ENCODE peak calls at places on chromosomes 2 and 18, in seven cellular contexts. C, O, Z, Y, F, B and R are unnamed samples.

GRCh38 chr18:67510831-67511230 is 5.7 kb downstream of the DSEL start:
- DNase-seq in B (no peak), Z (no peak), F (no peak), Y (no peak), C (peak; percentile 33), O (no peak), R (no peak)

GRCh38 chr18:50875966-50876536 is 2.9 kb upstream of the ME2 start:
- DNase-seq in F (no peak), B (no peak), C (no peak), O (peak; percentile 38), Y (no peak), Z (peak; percentile 56), R (no peak)

GRCh38 chr18:60534539-60534938 is 162.0 kb upstream of the MC4R start:
- DNase-seq in Z (no peak), Y (no peak), C (peak; percentile 24), F (no peak), O (no peak), B (no peak), R (no peak)

GRCh38 chr2:200943527-200944120 is 19.8 kb downstream of the ORC2 start:
- DNase-seq in B (no peak), Z (no peak), Y (no peak), C (no peak), F (no peak), O (no peak), R (no peak)

GRCh38 chr18:80253236-80253635 is 5.9 kb upstream of the PARD6G start:
- DNase-seq in O (no peak), Z (no peak), Y (no peak), C (no peak), B (no peak), F (no peak), R (no peak)

GRCh38 chr2:166090346-166090745 is 37.5 kb downstream of the SCN1A start:
- DNase-seq in Y (no peak), B (no peak), Z (no peak), F (peak; percentile 14), O (no peak), C (peak; percentile 48), R (no peak)

GRCh38 chr2:151688719-151689118 is 45.6 kb downstream of the NEB start:
- DNase-seq in B (no peak), F (no peak), C (no peak), O (no peak), Y (no peak), Z (no peak), R (no peak)

GRCh38 chr2:69119104-69119503 is 106.1 kb downstream of the ANTXR1 start:
- DNase-seq in O (no peak), B (no peak), Z (no peak), Y (no peak), C (no peak), F (no peak), R (no peak)

GRCh38 chr2:160387558-160388262 is 105.9 kb downstream of the RBMS1 start:
- DNase-seq in F (peak; percentile 69), Z (no peak), Y (no peak), C (peak; percentile 100), O (no peak), B (no peak), R (no peak)

GRCh38 chr2:53575606-53576360 is 191.8 kb upstream of the CHAC2 start:
- DNase-seq in O (no peak), Y (no peak), B (no peak), Z (no peak), F (peak; percentile 6), C (peak; percentile 11), R (no peak)

GRCh38 chr2:239881031-239881471 is 144.1 kb downstream of the NDUFA10 start:
- DNase-seq in Z (no peak), B (no peak), Y (no peak), C (no peak), O (no peak), F (no peak), R (peak; percentile 5)

GRCh38 chr2:42910657-42911405 is 118.4 kb upstream of the HAAO start:
- DNase-seq in Y (no peak), B (no peak), Z (no peak), C (no peak), F (no peak), O (no peak), R (no peak)

GRCh38 chr2:1593371-1594205 is 150.7 kb downstream of the PXDN start:
- DNase-seq in Z (peak; percentile 66), F (peak; percentile 95), Y (peak; percentile 55), C (peak; percentile 89), B (no peak), O (no peak), R (peak; percentile 45)

GRCh38 chr2:25714740-25715139 is 41.4 kb upstream of the DTNB start:
- DNase-seq in F (no peak), C (peak; percentile 16), B (no peak), Y (no peak), O (no peak), Z (peak; percentile 42), R (no peak)

GRCh38 chr2:25725877-25726276 is 52.5 kb upstream of the DTNB start:
- DNase-seq in O (no peak), B (no peak), Z (no peak), F (no peak), C (no peak), Y (no peak), R (no peak)

GRCh38 chr2:25726511-25726910 is 53.1 kb upstream of the DTNB start:
- DNase-seq in C (no peak), O (no peak), Y (no peak), B (no peak), F (no peak), Z (no peak), R (no peak)

GRCh38 chr2:25722224-25722623 is 48.8 kb upstream of the DTNB start:
- DNase-seq in Z (no peak), B (no peak), Y (no peak), O (no peak), C (no peak), F (no peak), R (no peak)

GRCh38 chr2:25720575-25720974 is 47.2 kb upstream of the DTNB start:
- DNase-seq in Y (no peak), B (no peak), O (no peak), Z (no peak), C (no peak), F (no peak), R (no peak)
- H3K4me2 ChIP-seq in Y (no peak overlapping the region), B (no peak overlapping the region), O (no peak overlapping the region), Z (no peak overlapping the region), C (no peak overlapping the region), F (no peak overlapping the region), R (no peak overlapping the region)

GRCh38 chr2:129922571-129923264 is 56.7 kb upstream of the RAB6C start:
- DNase-seq in Y (no peak), F (no peak), Z (peak; percentile 14), C (no peak), B (no peak), O (peak; percentile 17), R (no peak)
- H3K18ac ChIP-seq in Y (no peak overlapping the region), F (no peak overlapping the region), Z (no peak overlapping the region), C (no peak overlapping the region), B (no peak overlapping the region), O (peak overlapping the region; percentile 71), R (no peak overlapping the region)

DNA sequence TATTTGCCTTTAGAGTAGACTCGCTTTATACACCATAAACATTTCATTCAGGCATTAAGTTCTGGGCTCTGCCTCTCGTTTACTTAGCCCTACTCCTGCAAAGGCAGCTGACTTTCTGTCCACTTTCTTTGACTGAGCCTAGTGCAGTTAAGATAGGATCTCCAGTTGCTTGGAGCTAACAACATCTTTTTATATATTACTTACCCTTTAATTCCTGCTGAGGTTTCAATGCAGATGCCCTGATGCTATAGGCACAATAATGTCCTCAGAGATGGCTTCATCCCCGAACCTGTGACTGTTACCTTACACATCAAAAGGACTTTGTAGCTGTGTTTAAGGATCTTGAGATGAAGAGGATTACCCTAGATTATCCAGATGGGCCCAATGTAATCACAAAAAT is 505.8 kb upstream of the TNP1 start:
- DNase-seq in Y (no peak), C (no peak), O (no peak), B (no peak), F (no peak), Z (no peak), R (no peak)
- H3K4me2 ChIP-seq in Y (no peak overlapping the region), C (no peak overlapping the region), O (no peak overlapping the region), B (no peak overlapping the region), F (no peak overlapping the region), Z (no peak overlapping the region), R (no peak overlapping the region)

GRCh38 chr18:38453880-38454279 is 888.3 kb upstream of the CELF4 start:
- DNase-seq in B (no peak), F (no peak), C (no peak), Y (no peak), Z (peak; percentile 86), O (no peak), R (no peak)
- H3K18ac ChIP-seq in B (no peak overlapping the region), F (no peak overlapping the region), C (no peak overlapping the region), Y (no peak overlapping the region), Z (no peak overlapping the region), O (no peak overlapping the region), R (no peak overlapping the region)

DNA sequence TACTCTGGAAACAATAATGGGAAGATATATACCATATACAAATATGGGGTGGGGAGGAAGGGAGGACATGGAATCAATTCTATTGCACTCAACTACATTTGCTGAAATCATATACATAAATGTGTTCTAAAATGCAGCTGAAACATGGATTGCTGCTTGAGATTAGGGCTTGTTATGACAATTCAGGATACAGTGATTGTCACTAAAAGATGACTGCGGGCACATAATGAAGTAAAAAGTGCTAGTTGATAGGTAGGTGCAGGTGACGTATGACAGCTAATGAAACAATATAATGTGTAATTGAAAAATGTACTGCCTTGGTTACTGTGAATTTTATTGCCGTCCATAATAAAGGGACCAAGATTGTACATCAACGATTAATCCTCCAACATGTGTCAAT is 1062.1 kb upstream of the FANCL start:
- DNase-seq in O (no peak), Z (no peak), Y (no peak), F (no peak), B (no peak), C (no peak), R (no peak)
- H3K4me2 ChIP-seq in O (no peak overlapping the region), Z (no peak overlapping the region), Y (no peak overlapping the region), F (no peak overlapping the region), B (no peak overlapping the region), C (no peak overlapping the region), R (no peak overlapping the region)

DNA sequence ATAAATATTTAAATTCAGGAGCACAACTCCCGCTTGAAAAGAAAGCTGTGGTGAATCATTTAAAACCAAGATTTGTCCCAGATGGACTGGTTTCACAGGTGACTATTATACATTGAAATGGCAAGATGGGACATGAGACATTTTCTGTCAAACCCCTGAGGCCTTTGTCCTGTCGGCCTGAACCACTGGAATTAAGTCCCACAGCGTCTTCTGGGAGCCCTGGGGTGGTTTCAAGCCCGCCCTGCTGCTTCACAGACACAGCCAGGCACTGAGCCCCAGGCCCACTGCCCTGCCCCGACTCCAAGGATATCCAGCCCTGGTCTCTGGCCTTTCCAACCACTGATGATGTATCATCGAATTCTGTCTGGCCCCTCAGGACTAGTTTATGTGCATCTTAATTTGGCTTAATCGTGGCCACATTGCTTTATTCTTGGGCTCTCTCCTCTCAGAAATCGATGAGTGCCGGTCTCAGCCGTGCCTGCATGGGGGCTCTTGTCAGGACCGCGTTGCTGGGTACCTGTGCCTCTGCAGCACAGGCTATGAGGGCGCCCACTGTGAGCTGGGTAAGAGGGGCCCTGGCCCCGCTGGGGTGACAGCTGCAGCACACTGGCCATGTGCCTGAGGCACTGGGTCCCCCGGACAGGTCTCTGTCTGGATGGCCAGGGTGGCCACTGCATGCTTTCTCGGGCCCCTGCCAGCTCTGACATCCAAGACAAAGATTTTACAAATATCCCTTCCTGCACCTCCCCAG is 39.6 kb downstream of the MTERF4 start:
- DNase-seq in Z (no peak), O (no peak), F (no peak), Y (peak; percentile 88), C (no peak), B (no peak), R (peak; percentile 23)
- H3K18ac ChIP-seq in Z (no peak overlapping the region), O (no peak overlapping the region), F (no peak overlapping the region), Y (no peak overlapping the region), C (no peak overlapping the region), B (no peak overlapping the region), R (no peak overlapping the region)